ENCODE peak calls at places on chromosomes 4 and X, in eight cellular contexts. X, C, Z, P, A, W, O and S are unnamed samples.

GRCh38 chr4:120005091-120005490 is 61.6 kb downstream of the MAD2L1 start:
- DNase-seq in X (no peak), C (peak; percentile 75), Z (no peak), P (no peak), A (no peak), W (no peak), O (peak; percentile 30), S (no peak)

GRCh38 chr4:6453688-6453990 is 18.8 kb downstream of the PPP2R2C start:
- DNase-seq in X (no peak), C (no peak), Z (no peak), P (no peak), A (no peak), W (no peak), O (no peak), S (no peak)

GRCh38 chrX:154717824-154718223 is 33.1 kb downstream of the GAB3 start:
- DNase-seq in X (no peak), C (no peak), Z (no peak), P (peak; percentile 70), A (no peak), W (no peak), O (peak; percentile 45), S (no peak)

GRCh38 chrX:119729408-119730201 is 28.8 kb upstream of the SOWAHD start:
- DNase-seq in X (peak; percentile 52), C (peak; percentile 76), Z (peak; percentile 60), P (peak; percentile 74), A (no peak), W (peak; percentile 48), O (peak; percentile 83), S (peak; percentile 53)

GRCh38 chr4:41145571-41146078 is 68.7 kb downstream of the APBB2 start:
- DNase-seq in X (no peak), C (peak; percentile 55), Z (no peak), P (no peak), A (no peak), W (no peak), O (peak; percentile 54), S (no peak)

GRCh38 chrX:40171513-40172168 is 73.9 kb upstream of the BCOR start:
- DNase-seq in X (no peak), C (peak; percentile 49), Z (peak; percentile 36), P (peak; percentile 36), A (no peak), W (no peak), O (peak; percentile 53), S (no peak)

GRCh38 chrX:71870337-71871098 is 40.1 kb upstream of the NHSL2 start:
- DNase-seq in X (no peak), C (no peak), Z (peak; percentile 75), P (peak; percentile 55), A (no peak), W (no peak), O (no peak), S (no peak)

GRCh38 chr4:76897522-76898384 is at the start of gene SOWAHB:
- DNase-seq in X (peak; percentile 89), C (no peak), Z (peak; percentile 86), P (peak; percentile 84), A (peak; percentile 97), W (no peak), O (no peak), S (no peak)

GRCh38 chr4:123986268-123986798 is 589.7 kb downstream of the SPRY1 start:
- DNase-seq in X (no peak), C (peak; percentile 91), Z (no peak), P (peak; percentile 72), A (no peak), W (no peak), O (peak; percentile 99), S (no peak)

GRCh38 chr4:38856046-38856445 is 571 bp downstream of the TLR6 start:
- DNase-seq in X (peak; percentile 55), C (no peak), Z (no peak), P (no peak), A (no peak), W (no peak), O (no peak), S (peak; percentile 56)

DNA sequence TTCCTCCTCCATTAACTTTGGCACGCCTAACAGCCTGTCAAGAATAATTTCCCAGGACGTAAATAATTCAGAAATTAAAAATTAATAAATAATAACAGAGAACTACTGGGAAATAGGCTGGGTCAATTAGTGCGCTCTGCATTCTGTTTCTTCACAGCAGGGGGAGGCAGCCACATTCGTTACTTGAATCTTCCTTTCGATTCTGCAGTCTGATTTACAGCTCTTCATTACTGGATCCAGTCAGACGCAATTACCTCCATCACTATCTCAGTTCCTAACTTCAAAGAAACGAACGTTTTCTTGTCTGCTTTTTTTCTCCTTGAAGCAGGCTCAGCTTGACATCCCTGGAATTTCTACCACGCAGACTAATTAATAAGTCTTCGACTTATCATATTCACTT is 9.0 kb upstream of the RPL34 start:
- DNase-seq in X (no peak), C (peak; percentile 32), Z (no peak), P (no peak), A (no peak), W (no peak), O (peak; percentile 60), S (no peak)
- TF ChIP-seq CTCF in X (no peak), C (peak; percentile 40), Z (no peak), P (no peak), A (no peak), W (no peak), O (peak; percentile 60), S (no peak)

GRCh38 chr4:14864967-14865366 is 137.3 kb upstream of the CPEB2 start:
- DNase-seq in X (no peak), C (no peak), Z (no peak), P (no peak), A (no peak), W (no peak), O (no peak), S (no peak)

GRCh38 chr4:14867847-14868246 is 134.4 kb upstream of the CPEB2 start:
- DNase-seq in X (no peak), C (no peak), Z (no peak), P (no peak), A (no peak), W (no peak), O (no peak), S (no peak)

GRCh38 chr4:14864365-14864762 is 137.9 kb upstream of the CPEB2 start:
- DNase-seq in X (no peak), C (no peak), Z (no peak), P (no peak), A (no peak), W (no peak), O (no peak), S (no peak)

GRCh38 chr4:14863420-14864364 is 138.6 kb upstream of the CPEB2 start:
- DNase-seq in X (no peak), C (no peak), Z (no peak), P (no peak), A (no peak), W (no peak), O (no peak), S (no peak)

GRCh38 chr4:14865804-14866203 is 136.5 kb upstream of the CPEB2 start:
- DNase-seq in X (no peak), C (peak; percentile 66), Z (no peak), P (no peak), A (no peak), W (no peak), O (no peak), S (no peak)
- TF ChIP-seq CTCF in X (no peak), C (no peak), Z (no peak), P (no peak), A (no peak), W (no peak), O (no peak), S (no peak)

GRCh38 chr4:139184129-139184528 is 7.1 kb upstream of the ELF2 start:
- DNase-seq in X (no peak), C (peak; percentile 80), Z (no peak), P (peak; percentile 31), A (no peak), W (no peak), O (peak; percentile 71), S (no peak)
- TF ChIP-seq CTCF in X (no peak), C (peak; percentile 33), Z (no peak), P (peak; percentile 39), A (no peak), W (no peak), O (peak; percentile 3), S (peak; percentile 23)

DNA sequence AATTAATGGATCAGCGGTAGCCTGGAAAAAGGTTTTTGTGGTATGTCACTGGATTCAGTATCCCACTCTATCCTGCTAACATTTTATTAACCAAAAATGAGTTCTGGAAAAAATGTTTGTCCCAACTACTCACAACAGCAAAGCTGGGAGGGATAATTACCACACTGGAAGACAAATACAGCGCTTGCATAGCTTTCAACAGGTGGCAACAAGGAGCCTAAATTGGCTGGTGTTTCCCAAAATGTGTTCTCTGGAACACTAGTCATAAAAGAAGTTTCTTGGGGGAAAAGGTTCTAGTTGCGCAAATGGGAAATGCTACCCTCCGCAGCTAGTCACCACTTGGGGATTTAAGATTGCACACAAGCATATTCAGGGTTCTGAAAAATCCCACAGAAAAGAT is 54.6 kb downstream of the BEND2 start:
- DNase-seq in X (no peak), C (no peak), Z (no peak), P (no peak), A (no peak), W (no peak), O (no peak), S (no peak)
- TF ChIP-seq CTCF in X (no peak), C (no peak), Z (peak; percentile 17), P (no peak), A (no peak), W (no peak), O (no peak), S (no peak)

GRCh38 chr4:174316954-174317353 is 33.2 kb downstream of the CEP44 start:
- DNase-seq in X (no peak), C (peak; percentile 31), Z (no peak), P (no peak), A (no peak), W (no peak), O (peak; percentile 27), S (no peak)

GRCh38 chr4:174320501-174321199 is 36.9 kb downstream of the CEP44 start:
- DNase-seq in X (no peak), C (no peak), Z (no peak), P (no peak), A (no peak), W (no peak), O (no peak), S (no peak)

GRCh38 chr4:174316546-174316945 is 32.8 kb downstream of the CEP44 start:
- DNase-seq in X (no peak), C (no peak), Z (no peak), P (peak; percentile 17), A (no peak), W (no peak), O (no peak), S (no peak)

GRCh38 chr4:174317531-174317930 is 33.8 kb downstream of the CEP44 start:
- DNase-seq in X (no peak), C (no peak), Z (no peak), P (peak; percentile 40), A (no peak), W (no peak), O (peak; percentile 49), S (no peak)

GRCh38 chr4:174318829-174319764 is 35.4 kb downstream of the CEP44 start:
- DNase-seq in X (no peak), C (peak; percentile 73), Z (no peak), P (peak; percentile 45), A (no peak), W (no peak), O (peak; percentile 71), S (no peak)
- TF ChIP-seq CTCF in X (peak; percentile 69), C (peak; percentile 75), Z (peak; percentile 87), P (peak; percentile 81), A (peak; percentile 74), W (peak; percentile 76), O (peak; percentile 68), S (peak; percentile 84)

GRCh38 chrX:113033966-113034680 is 193.5 kb upstream of the AMOT start:
- DNase-seq in X (no peak), C (no peak), Z (no peak), P (no peak), A (no peak), W (no peak), O (no peak), S (no peak)
- TF ChIP-seq CTCF in X (no peak), C (no peak), Z (no peak), P (no peak), A (no peak), W (no peak), O (no peak), S (no peak)